ENCODE peak calls at places on chromosomes 6 and 20, in eight cellular contexts. R is WTC11, S is transverse colon, Z is lower leg skin, I is GM06990, A is endothelial cell, U is neural crest cell, D is heart right ventricle. Y is an unnamed sample.
A peak's percentile ranks its signal among the peaks of the same experiment; 100 is the strongest.

GRCh38 chr20:20207872-20208271 is 155.5 kb downstream of the CFAP61 start:
- DNase-seq in Z (no peak), S (no peak), R (no peak), D (no peak), A (no peak), I (no peak), U (no peak), Y (peak; percentile 54)

GRCh38 chr6:89792881-89793280 is 26.7 kb downstream of the MDN1 start:
- DNase-seq in S (peak; percentile 13), Z (no peak), A (peak; percentile 43), R (no peak), D (no peak), U (peak; percentile 18), I (no peak), Y (peak; percentile 52)

GRCh38 chr6:45115696-45116095 is 212.4 kb upstream of the RUNX2 start:
- DNase-seq in U (no peak), A (no peak), I (no peak), S (no peak), D (no peak), R (no peak), Z (no peak), Y (no peak)

GRCh38 chr20:63926298-63926697 is 29.9 kb downstream of the UCKL1 start:
- DNase-seq in I (no peak), Z (no peak), A (no peak), S (no peak), R (no peak), U (no peak), D (no peak), Y (no peak)

GRCh38 chr20:13941031-13941430 is 49.4 kb downstream of the SEL1L2 start:
- DNase-seq in A (no peak), I (no peak), D (no peak), U (no peak), Z (no peak), S (no peak), R (no peak), Y (no peak)

GRCh38 chr20:41476446-41476845 is 109.8 kb upstream of the EMILIN3 start:
- DNase-seq in I (no peak), D (no peak), U (no peak), A (no peak), R (no peak), S (no peak), Z (no peak), Y (no peak)

GRCh38 chr6:154805288-154805911 is 72.2 kb downstream of the SCAF8 start:
- DNase-seq in I (no peak), R (no peak), U (no peak), D (no peak), S (no peak), A (no peak), Z (no peak), Y (peak; percentile 34)

GRCh38 chr20:1619861-1620444 is at the start of gene SIRPB1:
- DNase-seq in I (no peak), D (no peak), Z (no peak), R (no peak), U (no peak), A (no peak), S (no peak), Y (no peak)

GRCh38 chr6:49070411-49070810 is 392.6 kb downstream of the MMUT start:
- DNase-seq in R (no peak), I (no peak), S (no peak), A (no peak), Z (no peak), D (no peak), U (no peak), Y (no peak)

DNA sequence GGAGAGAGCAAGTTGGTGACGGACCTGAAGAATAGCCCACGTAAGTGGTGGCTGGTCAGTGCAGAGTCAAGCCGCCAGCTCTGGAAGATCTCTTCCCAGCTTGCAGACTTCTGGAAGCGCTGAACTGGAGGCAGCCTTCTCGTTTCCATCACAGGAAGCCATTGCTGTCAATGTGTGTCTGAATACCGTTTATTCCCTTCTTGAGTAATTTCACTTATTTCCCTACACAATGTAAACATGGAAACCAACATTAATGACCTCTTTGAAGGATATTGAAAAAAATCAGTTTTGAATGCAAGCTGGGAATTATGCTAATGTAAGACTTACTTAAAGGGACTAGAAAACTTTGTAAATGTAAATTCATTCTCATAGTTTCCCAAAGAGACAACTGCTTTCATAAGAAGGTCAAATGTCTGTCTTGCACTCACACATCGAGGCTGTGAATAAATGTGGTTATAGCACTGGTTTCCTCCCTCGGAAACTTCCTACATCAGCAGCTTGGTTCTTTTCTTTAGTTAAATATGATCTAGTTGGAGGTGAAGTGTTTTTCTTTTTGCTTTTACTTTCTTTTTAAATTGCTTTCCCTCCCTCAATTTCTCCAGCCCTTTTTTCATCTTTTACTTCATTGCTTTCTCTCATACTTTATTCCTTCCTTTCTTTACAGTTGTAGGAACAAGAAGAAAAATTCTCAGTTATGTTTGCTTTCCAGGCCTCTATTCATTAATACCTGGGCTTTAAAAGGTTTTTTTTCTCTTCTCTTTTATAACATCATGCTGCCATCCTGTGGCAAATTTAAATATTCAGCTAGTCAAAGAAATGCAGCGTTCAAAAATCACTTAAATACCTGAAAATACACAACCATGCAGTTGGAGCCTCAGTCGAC is 108.2 kb downstream of the TNFAIP3 start:
- DNase-seq in A (no peak), I (no peak), Z (no peak), S (no peak), D (no peak), R (no peak), U (no peak), Y (peak; percentile 29)
- TF ChIP-seq CTCF in A (no peak), I (peak; percentile 27), Z (no peak), S (no peak), D (no peak), R (no peak), U (no peak), Y (peak; percentile 18)

GRCh38 chr6:71886184-71887005 is at the start of gene RIMS1:
- DNase-seq in Z (no peak), S (no peak), U (peak; percentile 64), I (peak; percentile 66), D (peak; percentile 13), R (peak; percentile 68), A (peak; percentile 66), Y (peak; percentile 71)
- TF ChIP-seq CTCF in Z (no peak), S (no peak), U (peak; percentile 63), I (peak; percentile 30), D (no peak), R (no peak), A (no peak), Y (no peak)

GRCh38 chr6:32056254-32056653 is 18.0 kb downstream of the CYP21A2 start:
- DNase-seq in I (no peak), A (no peak), Z (no peak), U (no peak), S (no peak), R (no peak), D (no peak), Y (no peak)

GRCh38 chr6:32057966-32058365 is 19.8 kb downstream of the CYP21A2 start:
- DNase-seq in A (no peak), R (no peak), U (no peak), D (no peak), I (no peak), Z (no peak), S (no peak), Y (no peak)

GRCh38 chr6:32058511-32058963 is 20.3 kb downstream of the CYP21A2 start:
- DNase-seq in Z (no peak), D (no peak), I (no peak), U (no peak), A (no peak), R (no peak), S (no peak), Y (no peak)

GRCh38 chr6:32064706-32065105 is 26.5 kb downstream of the CYP21A2 start:
- DNase-seq in U (no peak), A (no peak), I (no peak), S (no peak), Z (no peak), R (no peak), D (no peak), Y (no peak)

GRCh38 chr6:32060966-32061655 is 22.9 kb downstream of the CYP21A2 start:
- DNase-seq in S (no peak), U (no peak), Z (no peak), A (no peak), I (no peak), D (no peak), R (no peak), Y (no peak)
- TF ChIP-seq CTCF in S (no peak), U (no peak), Z (no peak), A (no peak), I (no peak), D (no peak), R (no peak), Y (no peak)

GRCh38 chr20:31440012-31440659 is at the start of gene DEFB123:
- DNase-seq in Z (no peak), S (no peak), D (no peak), I (no peak), R (peak; percentile 24), U (no peak), A (no peak), Y (no peak)
- TF ChIP-seq CTCF in Z (no peak), S (no peak), D (no peak), I (peak; percentile 58), R (peak; percentile 13), U (no peak), A (no peak), Y (no peak)

DNA sequence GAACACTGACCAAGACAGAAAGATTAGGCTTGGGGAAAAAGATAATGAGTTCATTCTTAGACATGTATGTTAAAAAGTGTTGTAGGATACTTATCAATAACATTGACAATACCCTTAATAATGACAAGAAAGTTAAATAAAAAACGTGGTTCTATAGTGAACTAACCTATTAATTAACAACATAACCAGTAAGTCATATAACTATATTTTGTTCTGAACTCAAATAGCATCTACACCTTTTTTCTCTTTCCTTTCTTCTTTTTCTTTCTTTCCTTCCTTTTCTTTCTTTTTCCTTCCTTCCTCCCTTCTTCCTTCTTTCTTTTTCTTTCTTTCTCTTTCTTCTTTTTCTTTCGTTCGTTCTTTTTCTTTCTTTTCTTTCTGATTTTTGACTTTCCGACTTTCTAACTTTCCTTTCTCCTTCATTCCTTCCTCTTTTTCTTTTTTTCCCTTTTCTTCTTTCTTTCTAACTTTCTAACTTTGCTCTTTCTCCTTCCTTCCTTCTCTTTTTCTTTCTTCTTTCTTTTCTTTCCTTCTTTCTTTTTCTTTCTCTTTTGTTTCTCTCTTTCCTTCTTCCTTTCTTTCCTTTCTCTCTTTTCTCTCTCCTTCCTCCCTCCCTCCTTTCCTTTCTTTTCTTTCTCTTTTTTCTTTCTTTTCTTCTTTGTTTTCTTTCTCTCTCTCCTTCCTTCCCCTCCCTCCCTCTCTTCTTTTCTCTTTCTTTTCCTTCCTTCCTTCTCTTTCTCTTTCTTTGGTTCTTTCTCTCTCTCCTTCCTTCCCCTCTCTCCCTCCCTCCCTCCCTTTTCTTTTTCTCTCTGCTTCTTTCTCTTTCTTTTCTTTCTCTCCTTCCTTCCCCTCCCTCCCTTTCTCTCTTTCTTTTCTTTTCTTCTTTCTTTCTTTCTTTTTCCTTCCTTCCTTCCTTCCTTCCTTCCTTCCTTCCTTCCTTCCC is 24.6 kb downstream of the PRSS35 start:
- DNase-seq in I (no peak), U (no peak), S (no peak), D (no peak), R (no peak), A (no peak), Z (no peak), Y (no peak)
- TF ChIP-seq CTCF in I (no peak), U (no peak), S (no peak), D (no peak), R (no peak), A (no peak), Z (no peak), Y (no peak)

DNA sequence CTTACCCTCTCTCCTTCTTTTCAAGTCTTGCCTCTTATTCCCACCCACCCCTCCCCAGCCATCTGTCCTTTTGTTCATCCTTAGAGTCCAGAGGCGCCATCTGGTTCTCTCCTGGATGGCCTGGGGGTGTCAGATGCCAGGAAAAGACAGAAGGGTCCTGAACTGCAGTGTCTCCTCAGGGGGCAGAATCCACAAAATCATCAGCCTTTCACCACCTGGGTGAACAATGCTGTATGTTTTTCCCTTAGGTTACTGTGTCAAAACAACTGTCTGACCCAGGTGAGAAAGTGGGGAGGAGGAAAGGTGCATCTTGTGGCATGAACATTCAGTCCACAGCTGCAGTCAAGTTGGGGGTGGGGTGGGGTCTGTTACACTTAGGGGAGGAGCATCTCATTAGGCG is 47.9 kb upstream of the FYN start:
- DNase-seq in D (no peak), S (no peak), R (peak; percentile 36), A (no peak), I (no peak), U (no peak), Z (no peak), Y (no peak)
- TF ChIP-seq CTCF in D (no peak), S (no peak), R (no peak), A (no peak), I (no peak), U (no peak), Z (no peak), Y (no peak)